ENCODE peak calls at places on chromosomes 4 and X, in four cellular contexts. One of them, this sample, is unnamed.
A peak's percentile ranks its signal among the peaks of the same experiment; 100 is the strongest.

GRCh38 chr4:146063143-146063542 is 112.4 kb upstream of the LSM6 start:
- DNase-seq in K562: no peak
- DNase-seq in WTC11: no peak
- DNase-seq in GM12878: peak; percentile 51
- DNase-seq in this sample: no peak

GRCh38 chr4:118751634-118752293 is 66.6 kb downstream of the METTL14 start:
- DNase-seq in K562: no peak
- DNase-seq in WTC11: no peak
- DNase-seq in GM12878: no peak
- DNase-seq in this sample: no peak

GRCh38 chr4:36281384-36282106 is at the start of gene DTHD1:
- DNase-seq in K562: no peak
- DNase-seq in WTC11: no peak
- DNase-seq in GM12878: no peak
- DNase-seq in this sample: no peak

GRCh38 chr4:119655111-119655837 is 26.7 kb upstream of the PDE5A start:
- DNase-seq in K562: no peak
- DNase-seq in WTC11: no peak
- DNase-seq in GM12878: no peak
- DNase-seq in this sample: no peak

GRCh38 chrX:17744896-17745523 is 7.7 kb downstream of the SCML1 start:
- DNase-seq in K562: no peak
- DNase-seq in WTC11: no peak
- DNase-seq in GM12878: no peak
- DNase-seq in this sample: peak; percentile 81

GRCh38 chr4:145098675-145099037 is 545 bp downstream of the ABCE1 start:
- DNase-seq in K562: no peak
- DNase-seq in WTC11: no peak
- DNase-seq in GM12878: no peak
- DNase-seq in this sample: peak; percentile 56

GRCh38 chr4:121339307-121339706 is 41.5 kb downstream of the QRFPR start:
- DNase-seq in K562: no peak
- DNase-seq in WTC11: no peak
- DNase-seq in GM12878: no peak
- DNase-seq in this sample: no peak

GRCh38 chrX:144732588-144732987 is 514.7 kb upstream of the SPANXN1 start:
- DNase-seq in K562: no peak
- DNase-seq in WTC11: no peak
- DNase-seq in GM12878: no peak
- DNase-seq in this sample: no peak

GRCh38 chr4:140163029-140163810 is 9.2 kb upstream of the MAML3 start:
- DNase-seq in K562: no peak
- DNase-seq in WTC11: no peak
- DNase-seq in GM12878: no peak
- DNase-seq in this sample: no peak

GRCh38 chr4:24279492-24279891 is 304.9 kb downstream of the DHX15 start:
- DNase-seq in K562: no peak
- DNase-seq in WTC11: no peak
- DNase-seq in GM12878: no peak
- DNase-seq in this sample: no peak

GRCh38 chr4:98656443-98656842 is 2.0 kb downstream of the TSPAN5 start:
- DNase-seq in K562: no peak
- DNase-seq in WTC11: no peak
- DNase-seq in GM12878: no peak
- DNase-seq in this sample: no peak

GRCh38 chr4:151644625-151645024 is 116.2 kb downstream of the GATB start:
- DNase-seq in K562: peak; percentile 28
- DNase-seq in WTC11: peak; percentile 69
- DNase-seq in GM12878: no peak
- DNase-seq in this sample: peak; percentile 44

GRCh38 chr4:73103799-73104503 is 34.4 kb upstream of the COX18 start:
- DNase-seq in K562: peak; percentile 34
- DNase-seq in WTC11: no peak
- DNase-seq in GM12878: no peak
- DNase-seq in this sample: peak; percentile 93

GRCh38 chrX:86696951-86697350 is 548.7 kb downstream of the DACH2 start:
- DNase-seq in K562: no peak
- DNase-seq in WTC11: no peak
- DNase-seq in GM12878: no peak
- DNase-seq in this sample: no peak

GRCh38 chr4:181671672-181672071 is 571.5 kb upstream of the TENM3 start:
- DNase-seq in K562: no peak
- DNase-seq in WTC11: no peak
- DNase-seq in GM12878: no peak
- DNase-seq in this sample: no peak

GRCh38 chr4:146638801-146639351 is at the start of gene POU4F2:
- DNase-seq in K562: no peak
- DNase-seq in WTC11: peak; percentile 73
- DNase-seq in GM12878: no peak
- DNase-seq in this sample: no peak

GRCh38 chr4:8905773-8906667 is 34.4 kb upstream of the HMX1 start:
- DNase-seq in K562: no peak
- DNase-seq in WTC11: peak; percentile 5
- DNase-seq in GM12878: no peak
- DNase-seq in this sample: no peak

GRCh38 chrX:72180539-72180938 is 1.0 kb upstream of the PIN4 start:
- DNase-seq in K562: no peak
- DNase-seq in WTC11: no peak
- DNase-seq in GM12878: no peak
- DNase-seq in this sample: no peak

GRCh38 chr4:8039290-8039689 is 99.6 kb upstream of the AFAP1 start:
- DNase-seq in K562: no peak
- DNase-seq in WTC11: no peak
- DNase-seq in GM12878: no peak
- DNase-seq in this sample: no peak

GRCh38 chr4:141078871-141079270 is 54.4 kb downstream of the RNF150 start:
- DNase-seq in K562: no peak
- DNase-seq in WTC11: no peak
- DNase-seq in GM12878: no peak
- DNase-seq in this sample: no peak

GRCh38 chrX:148298737-148299136 is 201.7 kb upstream of the AFF2 start:
- DNase-seq in K562: no peak
- DNase-seq in WTC11: no peak
- DNase-seq in GM12878: no peak
- DNase-seq in this sample: no peak

GRCh38 chr4:84901745-84902283 is 64.7 kb downstream of the WDFY3 start:
- DNase-seq in K562: no peak
- DNase-seq in WTC11: no peak
- DNase-seq in GM12878: no peak
- DNase-seq in this sample: no peak

GRCh38 chrX:24862343-24862742 is 153.4 kb downstream of the ARX start:
- DNase-seq in K562: no peak
- DNase-seq in WTC11: no peak
- DNase-seq in GM12878: no peak
- DNase-seq in this sample: no peak

GRCh38 chr4:127995776-127996175 is 30.6 kb downstream of the ABHD18 start:
- DNase-seq in K562: no peak
- DNase-seq in WTC11: no peak
- DNase-seq in GM12878: no peak
- DNase-seq in this sample: no peak

GRCh38 chr4:79396794-79397193 is 11.2 kb downstream of the GK2 start:
- DNase-seq in K562: no peak
- DNase-seq in WTC11: no peak
- DNase-seq in GM12878: no peak
- DNase-seq in this sample: no peak

GRCh38 chrX:130877892-130878321 is 25.1 kb downstream of the ENOX2 start:
- DNase-seq in K562: no peak
- DNase-seq in WTC11: no peak
- DNase-seq in GM12878: no peak
- DNase-seq in this sample: no peak

GRCh38 chrX:33126469-33126868 is 84.9 kb downstream of the DMD start:
- DNase-seq in K562: no peak
- DNase-seq in WTC11: no peak
- DNase-seq in GM12878: no peak
- DNase-seq in this sample: no peak

GRCh38 chrX:37918703-37919102 is 71.3 kb upstream of the DYNLT3 start:
- DNase-seq in K562: no peak
- DNase-seq in WTC11: no peak
- DNase-seq in GM12878: no peak
- DNase-seq in this sample: no peak

GRCh38 chrX:11944486-11944885 is 186.4 kb downstream of the MSL3 start:
- DNase-seq in K562: peak; percentile 19
- DNase-seq in WTC11: peak; percentile 58
- DNase-seq in GM12878: no peak
- DNase-seq in this sample: no peak

GRCh38 chr4:69546121-69546520 is 50.4 kb upstream of the UGT2B4 start:
- DNase-seq in K562: no peak
- DNase-seq in WTC11: no peak
- DNase-seq in GM12878: no peak
- DNase-seq in this sample: no peak

GRCh38 chr4:4659871-4660651 is 118.2 kb upstream of the STX18 start:
- DNase-seq in K562: peak; percentile 44
- DNase-seq in WTC11: no peak
- DNase-seq in GM12878: no peak
- DNase-seq in this sample: no peak

GRCh38 chr4:56267558-56267957 is 119.7 kb downstream of the AASDH start:
- DNase-seq in K562: no peak
- DNase-seq in WTC11: no peak
- DNase-seq in GM12878: no peak
- DNase-seq in this sample: no peak

GRCh38 chr4:74123065-74123728 is 24.2 kb upstream of the CXCL2 start:
- DNase-seq in K562: no peak
- DNase-seq in WTC11: no peak
- DNase-seq in GM12878: no peak
- DNase-seq in this sample: peak; percentile 47

GRCh38 chr4:145694929-145695328 is 15.0 kb downstream of the C4orf51 start:
- DNase-seq in K562: no peak
- DNase-seq in WTC11: no peak
- DNase-seq in GM12878: no peak
- DNase-seq in this sample: no peak

GRCh38 chr4:16693040-16693506 is 205.4 kb downstream of the LDB2 start:
- DNase-seq in K562: no peak
- DNase-seq in WTC11: no peak
- DNase-seq in GM12878: no peak
- DNase-seq in this sample: no peak

GRCh38 chr4:66014146-66014765 is 344.0 kb upstream of the EPHA5 start:
- DNase-seq in K562: no peak
- DNase-seq in WTC11: peak; percentile 54
- DNase-seq in GM12878: no peak
- DNase-seq in this sample: peak; percentile 16
- TF ChIP-seq ETV6 in K562: no peak
- TF ChIP-seq ETV6 in WTC11: no peak
- TF ChIP-seq ETV6 in GM12878: no peak
- TF ChIP-seq ETV6 in this sample: no peak

GRCh38 chr4:2084316-2084715 is 25.2 kb downstream of the NAT8L start:
- DNase-seq in K562: no peak
- DNase-seq in WTC11: no peak
- DNase-seq in GM12878: no peak
- DNase-seq in this sample: no peak

GRCh38 chr4:2087170-2087569 is 28.0 kb downstream of the NAT8L start:
- DNase-seq in K562: no peak
- DNase-seq in WTC11: no peak
- DNase-seq in GM12878: no peak
- DNase-seq in this sample: peak; percentile 46

GRCh38 chr4:2083826-2084160 is 24.7 kb downstream of the NAT8L start:
- DNase-seq in K562: no peak
- DNase-seq in WTC11: no peak
- DNase-seq in GM12878: no peak
- DNase-seq in this sample: no peak

GRCh38 chr4:2083116-2083825 is 24.1 kb downstream of the NAT8L start:
- DNase-seq in K562: no peak
- DNase-seq in WTC11: no peak
- DNase-seq in GM12878: no peak
- DNase-seq in this sample: no peak

DNA sequence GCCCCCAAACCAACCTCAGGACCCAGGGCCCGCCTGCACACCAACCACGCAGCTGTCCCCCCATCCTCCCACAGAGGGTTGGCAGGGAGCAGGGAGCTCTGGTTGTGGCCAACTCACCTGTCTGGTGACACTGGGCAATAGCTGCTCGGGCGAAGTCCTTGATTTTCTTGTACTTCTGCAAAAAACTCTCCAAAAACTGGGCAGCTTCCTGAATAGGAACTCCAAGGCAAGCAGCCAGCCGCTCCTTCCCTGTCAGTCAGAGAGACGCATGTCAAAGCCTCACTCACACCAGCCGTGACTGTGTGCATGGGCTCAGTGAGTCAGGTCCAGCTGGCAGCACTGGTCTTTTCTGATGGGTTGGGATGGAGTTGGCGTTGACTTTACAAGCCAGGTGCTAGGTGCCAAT is 26.4 kb downstream of the NAT8L start:
- DNase-seq in K562: no peak
- DNase-seq in WTC11: no peak
- DNase-seq in GM12878: no peak
- DNase-seq in this sample: no peak
- TF ChIP-seq ETV6 in K562: no peak
- TF ChIP-seq ETV6 in WTC11: no peak
- TF ChIP-seq ETV6 in GM12878: no peak
- TF ChIP-seq ETV6 in this sample: no peak

GRCh38 chr4:63296773-63297172 is 1112.5 kb downstream of the TECRL start:
- DNase-seq in K562: no peak
- DNase-seq in WTC11: peak; percentile 24
- DNase-seq in GM12878: no peak
- DNase-seq in this sample: peak; percentile 4
- TF ChIP-seq ETV6 in K562: no peak
- TF ChIP-seq ETV6 in WTC11: no peak
- TF ChIP-seq ETV6 in GM12878: no peak
- TF ChIP-seq ETV6 in this sample: no peak

GRCh38 chr4:6716018-6716911 is at the start of gene BLOC1S4:
- DNase-seq in K562: peak; percentile 95
- DNase-seq in WTC11: peak; percentile 77
- DNase-seq in GM12878: peak; percentile 86
- DNase-seq in this sample: peak; percentile 80
- TF ChIP-seq ETV6 in K562: no peak
- TF ChIP-seq ETV6 in WTC11: peak; percentile 49
- TF ChIP-seq ETV6 in GM12878: no peak
- TF ChIP-seq ETV6 in this sample: no peak

GRCh38 chrX:103817502-103817901 is 14.6 kb downstream of the RAB9B start:
- DNase-seq in K562: peak; percentile 39
- DNase-seq in WTC11: no peak
- DNase-seq in GM12878: peak; percentile 11
- DNase-seq in this sample: peak; percentile 10
- TF ChIP-seq ETV6 in K562: no peak
- TF ChIP-seq ETV6 in WTC11: no peak
- TF ChIP-seq ETV6 in GM12878: no peak
- TF ChIP-seq ETV6 in this sample: no peak

GRCh38 chrX:153777261-153778090 is 3.4 kb upstream of the SRPK3 start:
- DNase-seq in K562: no peak
- DNase-seq in WTC11: no peak
- DNase-seq in GM12878: no peak
- DNase-seq in this sample: no peak
- TF ChIP-seq ETV6 in K562: no peak
- TF ChIP-seq ETV6 in WTC11: no peak
- TF ChIP-seq ETV6 in GM12878: no peak
- TF ChIP-seq ETV6 in this sample: no peak

GRCh38 chr4:187302456-187302855 is 578.8 kb upstream of the FAT1 start:
- DNase-seq in K562: no peak
- DNase-seq in WTC11: no peak
- DNase-seq in GM12878: no peak
- DNase-seq in this sample: no peak
- TF ChIP-seq ETV6 in K562: no peak
- TF ChIP-seq ETV6 in WTC11: no peak
- TF ChIP-seq ETV6 in GM12878: no peak
- TF ChIP-seq ETV6 in this sample: no peak

This sample was measured in HepG2.